ENCODE peak calls at places on chromosomes 2 and 18, in five cellular contexts. X is upper lobe of left lung, A is ovary, M is left ventricle myocardium inferior, U is esophagus squamous epithelium. K is an unnamed sample.

GRCh38 chr2:86485103-86485502 is 43.9 kb downstream of the KDM3A start:
- DNase-seq in A (no peak), U (no peak), M (no peak), X (no peak), K (no peak)

GRCh38 chr2:99481941-99482340 is 7.9 kb downstream of the REV1 start:
- DNase-seq in A (no peak), M (no peak), X (no peak), U (no peak), K (no peak)

GRCh38 chr2:205259131-205259530 is 423.2 kb upstream of the NRP2 start:
- DNase-seq in A (no peak), X (no peak), U (no peak), M (no peak), K (no peak)

GRCh38 chr18:1392046-1392445 is 487.4 kb downstream of the ADCYAP1 start:
- DNase-seq in A (no peak), X (no peak), U (no peak), M (no peak), K (no peak)

GRCh38 chr2:54629914-54630609 is 93.4 kb upstream of the EML6 start:
- DNase-seq in U (no peak), A (no peak), M (peak; percentile 67), X (peak; percentile 53), K (peak; percentile 83)

GRCh38 chr2:211349031-211349430 is 792.6 kb downstream of the CPS1 start:
- DNase-seq in X (no peak), A (no peak), U (no peak), M (no peak), K (no peak)

GRCh38 chr2:100971221-100971620 is 30.9 kb upstream of the RPL31 start:
- DNase-seq in U (no peak), M (no peak), A (no peak), X (no peak), K (no peak)

GRCh38 chr2:222655406-222655747 is 515 bp downstream of the FARSB start:
- DNase-seq in X (no peak), M (no peak), A (no peak), U (no peak), K (no peak)

GRCh38 chr2:240393831-240394410 is 41.5 kb upstream of the GPC1 start:
- DNase-seq in A (peak; percentile 3), X (peak; percentile 19), M (no peak), U (no peak), K (no peak)

GRCh38 chr2:46367286-46367685 is 70.1 kb downstream of the EPAS1 start:
- DNase-seq in M (no peak), X (no peak), A (no peak), U (no peak), K (no peak)

GRCh38 chr18:76463872-76464271 is 31.2 kb downstream of the ZNF516 start:
- DNase-seq in M (no peak), X (no peak), U (no peak), A (no peak), K (no peak)
- H3K4me1 ChIP-seq in M (peaks cover 37% of the 10 kb centered on the region), X (peaks cover 43% of the 10 kb centered on the region), U (peaks cover 37% of the 10 kb centered on the region), A (peaks cover 28% of the 10 kb centered on the region), K (no peaks in the 10 kb centered on the region)

GRCh38 chr2:165522746-165523145 is 53.2 kb downstream of the CSRNP3 start:
- DNase-seq in A (no peak), X (no peak), M (no peak), U (no peak), K (no peak)
- H3K4me3 ChIP-seq in A (no peak overlapping the region), X (no peak overlapping the region), M (no peak overlapping the region), U (no peak overlapping the region), K (no peak overlapping the region)

DNA sequence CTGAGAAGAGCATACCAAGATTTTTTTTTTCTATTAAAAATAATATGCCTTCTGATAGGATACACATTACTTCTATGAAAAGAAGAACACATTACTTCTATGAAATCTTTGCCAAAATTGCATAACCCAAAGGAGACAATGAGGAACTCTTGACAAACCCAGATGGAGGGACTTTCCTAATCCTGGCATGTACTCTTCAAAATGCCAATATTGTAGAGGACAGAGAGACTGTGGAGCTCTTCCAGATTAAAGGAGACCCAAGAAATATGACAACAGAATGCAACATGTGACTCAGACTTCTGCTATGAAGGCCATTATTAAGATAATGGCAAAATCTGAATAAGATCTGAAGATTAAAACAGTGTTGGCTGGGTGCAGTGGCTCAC is 22.1 kb downstream of the SOWAHC start:
- DNase-seq in U (no peak), X (no peak), A (no peak), M (no peak), K (no peak)
- H3K27ac ChIP-seq in U (no peak overlapping the region), X (peak overlapping the region; percentile 18), A (no peak overlapping the region), M (no peak overlapping the region), K (no peak overlapping the region)

GRCh38 chr2:144519597-144519933 is 354 bp downstream of the ZEB2 start:
- DNase-seq in U (no peak), A (no peak), M (no peak), X (no peak), K (no peak)

GRCh38 chr2:144518744-144519596 is 949 bp downstream of the ZEB2 start:
- DNase-seq in A (no peak), X (no peak), U (no peak), M (no peak), K (no peak)

GRCh38 chr2:144516417-144516980 is 3.4 kb downstream of the ZEB2 start:
- DNase-seq in A (peak; percentile 33), M (peak; percentile 37), U (no peak), X (no peak), K (peak; percentile 64)

GRCh38 chr2:144516981-144517824 is 2.7 kb downstream of the ZEB2 start:
- DNase-seq in X (peak; percentile 49), A (peak; percentile 63), U (no peak), M (peak; percentile 65), K (no peak)

DNA sequence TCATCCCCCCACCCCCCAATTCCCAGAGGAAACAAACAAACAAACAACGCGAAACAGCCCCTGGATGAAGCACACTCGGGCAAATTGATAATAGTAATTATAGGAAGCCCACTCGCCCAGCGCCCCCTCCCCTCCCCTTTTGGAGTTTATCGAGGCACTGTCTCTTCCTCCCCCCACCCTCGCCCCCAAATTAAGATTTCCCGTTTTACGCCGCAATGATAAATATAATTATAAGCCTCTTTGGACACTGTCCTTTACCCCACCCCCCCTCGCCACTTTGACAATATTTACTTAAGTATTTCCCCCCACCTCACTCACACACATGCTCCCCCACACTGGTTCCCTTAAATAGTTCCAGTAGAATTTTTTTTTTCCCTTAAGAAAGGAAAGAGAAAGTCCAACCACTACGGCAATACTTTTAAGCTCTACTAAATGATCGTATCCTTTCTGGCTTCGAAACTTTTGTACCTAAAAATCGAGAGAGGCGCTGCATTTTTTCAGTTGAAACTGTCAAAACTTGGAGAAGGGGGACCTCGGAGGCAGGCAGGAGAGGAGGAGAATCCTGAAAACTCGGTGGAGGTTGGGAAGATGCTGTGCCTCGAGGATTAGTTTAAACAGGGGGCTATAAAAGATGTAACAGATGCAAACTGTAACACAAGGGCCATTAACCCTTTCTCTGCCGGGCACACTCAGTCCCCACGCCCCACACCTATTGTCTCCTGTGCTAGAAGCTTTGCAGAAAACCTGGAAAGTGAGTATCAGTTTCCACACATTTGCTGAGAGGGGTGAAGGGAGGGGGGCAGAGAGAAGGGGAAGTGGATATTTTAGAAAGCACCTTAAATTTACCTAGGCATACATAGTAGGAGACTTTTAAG is 1.9 kb downstream of the ZEB2 start:
- DNase-seq in M (no peak), U (no peak), X (no peak), A (peak; percentile 37), K (no peak)
- H3K4me1 ChIP-seq in M (peaks cover 60% of the 10 kb centered on the region), U (peaks cover 44% of the 10 kb centered on the region), X (peaks cover 27% of the 10 kb centered on the region), A (peaks cover 4% of the 10 kb centered on the region), K (no peaks in the 10 kb centered on the region)

DNA sequence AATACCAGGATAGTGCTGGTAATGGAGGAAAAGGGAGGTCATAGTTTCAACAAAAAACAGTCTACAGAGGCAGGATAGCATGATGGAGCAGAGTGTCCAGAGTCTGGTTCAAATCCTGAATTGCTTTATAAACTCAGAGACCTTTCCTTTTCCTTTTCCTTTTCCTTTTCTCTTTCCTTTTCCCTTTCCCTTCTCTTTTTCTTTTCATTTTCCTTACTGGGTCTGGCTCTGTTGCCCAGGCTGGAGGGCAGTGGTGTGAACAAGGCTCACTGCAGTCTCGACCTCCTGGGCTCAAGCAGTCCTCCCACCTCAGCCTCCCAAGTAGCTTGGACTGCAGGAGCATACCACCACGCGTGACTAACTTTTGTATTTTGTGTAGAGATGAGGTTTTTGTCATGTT is 31.7 kb downstream of the GIGYF2 start:
- DNase-seq in A (no peak), M (no peak), U (no peak), X (no peak), K (no peak)
- H3K4me3 ChIP-seq in A (no peak overlapping the region), M (no peak overlapping the region), U (no peak overlapping the region), X (no peak overlapping the region), K (no peak overlapping the region)

DNA sequence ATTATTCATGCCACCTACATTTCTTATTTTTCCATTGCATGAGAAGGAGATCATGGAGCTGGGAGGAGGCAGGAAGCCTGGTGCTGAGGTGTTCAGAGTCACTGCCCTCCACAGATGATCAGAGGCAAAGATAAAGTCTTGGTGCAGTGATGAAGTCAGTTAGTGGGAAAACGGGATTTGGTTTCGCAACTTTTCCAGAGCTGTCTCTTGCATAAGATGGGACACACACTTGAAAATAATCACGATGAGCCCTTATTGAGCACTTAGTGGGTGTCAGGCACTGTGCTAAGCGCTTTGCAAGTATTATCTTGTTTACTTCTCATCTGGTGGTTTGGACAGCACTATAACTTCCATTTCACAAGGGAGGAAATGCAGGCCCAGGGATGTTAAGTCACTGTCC is 222.1 kb upstream of the SMAD2 start:
- DNase-seq in X (no peak), U (no peak), M (no peak), A (peak; percentile 5), K (no peak)
- H3K27ac ChIP-seq in X (no peak overlapping the region), U (no peak overlapping the region), M (peak overlapping the region; percentile 30), A (no peak overlapping the region), K (no peak overlapping the region)

K was measured in pancreas.